ENCODE peak calls at places on chromosome 16, in six cellular contexts. J is uterus, N is Peyer's patch, X is endothelial cell of umbilical vein, F is heart left ventricle, S is lower leg skin. W is an unnamed sample.

GRCh38 chr16:85983064-85983463 is 84.1 kb downstream of the IRF8 start:
- DNase-seq in J (no peak), N (no peak), X (no peak), F (no peak), S (no peak), W (no peak)

GRCh38 chr16:85696761-85697160 is 8.0 kb upstream of the GINS2 start:
- DNase-seq in J (no peak), N (no peak), X (no peak), F (no peak), S (no peak), W (no peak)

GRCh38 chr16:56667581-56668571 is at the start of gene MT1G:
- DNase-seq in J (no peak), N (no peak), X (no peak), F (peak), S (no peak), W (no peak)

GRCh38 chr16:54460254-54460860 is 173.8 kb upstream of the IRX3 start:
- DNase-seq in J (no peak), N (no peak), X (no peak), F (no peak), S (no peak), W (no peak)

GRCh38 chr16:75099738-75100615 is 16.6 kb downstream of the LDHD start:
- DNase-seq in J (no peak), N (peak), X (peak), F (peak), S (no peak), W (peak)

GRCh38 chr16:84281077-84281476 is 13.6 kb upstream of the WFDC1 start:
- DNase-seq in J (no peak), N (no peak), X (no peak), F (no peak), S (no peak), W (no peak)

GRCh38 chr16:47234-47633 is 6.2 kb downstream of the POLR3K start:
- DNase-seq in J (no peak), N (no peak), X (no peak), F (no peak), S (no peak), W (no peak)

GRCh38 chr16:13143551-13143950 is 242.2 kb downstream of the SHISA9 start:
- DNase-seq in J (no peak), N (no peak), X (no peak), F (no peak), S (no peak), W (no peak)

GRCh38 chr16:47732122-47732805 is 271.1 kb downstream of the PHKB start:
- DNase-seq in J (no peak), N (no peak), X (peak), F (no peak), S (no peak), W (peak)

GRCh38 chr16:11585460-11586374 is 1.0 kb downstream of the LITAF start:
- DNase-seq in J (no peak), N (peak), X (no peak), F (no peak), S (no peak), W (no peak)

GRCh38 chr16:54178491-54178976 is 108.1 kb downstream of the IRX3 start:
- DNase-seq in J (no peak), N (no peak), X (no peak), F (no peak), S (no peak), W (no peak)

GRCh38 chr16:75320435-75320834 is 69.0 kb upstream of the BCAR1 start:
- DNase-seq in J (no peak), N (no peak), X (no peak), F (no peak), S (no peak), W (no peak)

GRCh38 chr16:69310479-69311114 is 553 bp upstream of the VPS4A start:
- DNase-seq in J (no peak), N (no peak), X (no peak), F (no peak), S (no peak), W (no peak)

GRCh38 chr16:69309316-69309715 is 1.8 kb upstream of the VPS4A start:
- DNase-seq in J (no peak), N (no peak), X (peak), F (no peak), S (no peak), W (no peak)

GRCh38 chr16:69311533-69312388 is 611 bp downstream of the VPS4A start:
- DNase-seq in J (no peak), N (peak), X (no peak), F (no peak), S (no peak), W (peak)

GRCh38 chr16:69313469-69313868 is 2.3 kb downstream of the VPS4A start:
- DNase-seq in J (no peak), N (no peak), X (no peak), F (no peak), S (no peak), W (no peak)

DNA sequence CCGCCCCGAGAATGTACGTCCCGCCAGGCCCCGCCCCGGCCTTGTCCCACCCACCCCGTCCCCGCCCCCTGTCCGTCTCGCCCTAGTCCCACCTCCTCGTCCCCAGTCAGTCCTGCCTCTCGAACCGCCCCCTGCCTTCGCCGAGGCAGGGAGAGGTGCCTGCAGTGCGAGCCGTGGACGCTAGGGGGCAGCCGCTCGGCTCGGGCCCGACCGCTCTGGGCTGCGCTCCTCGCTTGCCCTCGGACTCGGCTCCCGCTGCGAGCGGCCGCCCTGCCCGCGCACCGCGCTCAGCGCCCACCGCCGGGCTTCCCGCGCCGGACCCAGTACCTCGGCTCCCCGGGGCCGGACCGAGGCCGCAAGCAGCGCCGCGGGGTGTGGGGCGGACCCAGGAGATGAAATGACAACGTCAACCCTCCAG is at the start of gene VPS4A:
- DNase-seq in J (peak), N (peak), X (peak), F (peak), S (peak), W (peak)
- TF ChIP-seq POLR2A in J (no peak), N (peak), X (peak), F (no peak), S (no peak), W (peak)

GRCh38 chr16:1981972-1982574 is 804 bp upstream of the NOXO1 start:
- DNase-seq in J (no peak), N (no peak), X (no peak), F (no peak), S (no peak), W (peak)

GRCh38 chr16:1983544-1984346 is at the start of gene GFER:
- DNase-seq in J (peak), N (peak), X (peak), F (peak), S (peak), W (peak)

GRCh38 chr16:1981398-1981836 is at the start of gene NOXO1:
- DNase-seq in J (no peak), N (no peak), X (no peak), F (no peak), S (no peak), W (no peak)

GRCh38 chr16:1984347-1985225 is 593 bp downstream of the GFER start:
- DNase-seq in J (no peak), N (peak), X (no peak), F (no peak), S (no peak), W (peak)

DNA sequence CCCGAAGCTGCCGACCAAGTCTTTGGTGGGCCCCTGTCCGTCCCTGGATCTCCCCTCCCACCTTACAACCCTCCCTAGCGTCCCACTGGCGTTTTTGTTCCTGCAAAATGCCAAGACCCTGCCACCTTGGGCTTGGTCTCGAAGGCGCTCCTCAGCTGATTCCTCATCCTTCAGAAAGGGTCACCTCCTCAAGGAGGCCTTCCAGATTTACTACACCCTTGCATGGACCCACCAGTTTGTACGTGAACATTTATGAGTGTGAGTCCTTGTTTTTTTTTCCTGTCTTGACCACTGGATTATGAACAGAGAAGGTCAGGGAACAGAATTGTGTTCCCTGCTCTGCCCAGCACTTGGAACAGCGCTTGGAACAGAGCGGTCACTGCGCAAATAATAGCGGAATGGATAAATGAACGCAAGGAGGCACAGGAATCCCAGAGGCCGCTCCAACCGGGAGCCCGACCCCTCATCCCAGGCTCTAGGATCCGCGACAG is 895 bp upstream of the GFER start:
- DNase-seq in J (no peak), N (no peak), X (no peak), F (no peak), S (no peak), W (no peak)
- TF ChIP-seq POLR2A in J (no peak), N (no peak), X (no peak), F (no peak), S (no peak), W (no peak)

GRCh38 chr16:4612977-4613635 is 1.6 kb downstream of the UBALD1 start:
- DNase-seq in J (no peak), N (no peak), X (no peak), F (no peak), S (no peak), W (no peak)

GRCh38 chr16:4613636-4614570 is 785 bp downstream of the UBALD1 start:
- DNase-seq in J (no peak), N (no peak), X (peak), F (peak), S (no peak), W (peak)

GRCh38 chr16:4616047-4616811 is 1.5 kb upstream of the UBALD1 start:
- DNase-seq in J (peak), N (peak), X (peak), F (peak), S (peak), W (peak)

GRCh38 chr16:4615389-4616046 is 830 bp upstream of the UBALD1 start:
- DNase-seq in J (peak), N (no peak), X (no peak), F (peak), S (no peak), W (no peak)

GRCh38 chr16:4614571-4615388 is at the start of gene UBALD1:
- DNase-seq in J (peak), N (peak), X (peak), F (peak), S (peak), W (peak)
- TF ChIP-seq POLR2A in J (peak), N (peak), X (peak), F (peak), S (no peak), W (peak)

GRCh38 chr16:1322407-1322806 is 11.0 kb upstream of the BAIAP3 start:
- DNase-seq in J (no peak), N (no peak), X (no peak), F (no peak), S (no peak), W (no peak)

GRCh38 chr16:1318268-1318545 is 8.8 kb downstream of the UBE2I start:
- DNase-seq in J (no peak), N (no peak), X (no peak), F (no peak), S (no peak), W (no peak)

GRCh38 chr16:1319041-1319440 is 9.6 kb downstream of the UBE2I start:
- DNase-seq in J (no peak), N (no peak), X (no peak), F (no peak), S (no peak), W (no peak)

GRCh38 chr16:1323296-1324239 is 9.9 kb upstream of the BAIAP3 start:
- DNase-seq in J (no peak), N (no peak), X (no peak), F (no peak), S (no peak), W (no peak)

GRCh38 chr16:1320658-1321240 is 11.3 kb downstream of the UBE2I start:
- DNase-seq in J (no peak), N (no peak), X (no peak), F (no peak), S (no peak), W (no peak)
- TF ChIP-seq POLR2A in J (no peak), N (no peak), X (no peak), F (no peak), S (no peak), W (no peak)

GRCh38 chr16:88856828-88857727 is at the start of the genes GALNS and TRAPPC2L:
- DNase-seq in J (peak), N (peak), X (peak), F (peak), S (peak), W (peak)
- TF ChIP-seq POLR2A in J (peak), N (peak), X (peak), F (no peak), S (no peak), W (peak)

GRCh38 chr16:89121691-89122321 is 28.2 kb downstream of the ACSF3 start:
- DNase-seq in J (no peak), N (no peak), X (no peak), F (no peak), S (no peak), W (no peak)
- TF ChIP-seq POLR2A in J (no peak), N (no peak), X (no peak), F (no peak), S (no peak), W (no peak)

GRCh38 chr16:71930013-71930563 is 34.8 kb downstream of the IST1 start:
- DNase-seq in J (no peak), N (no peak), X (no peak), F (no peak), S (no peak), W (no peak)

GRCh38 chr16:71933913-71934696 is 38.8 kb downstream of the IST1 start:
- DNase-seq in J (no peak), N (no peak), X (no peak), F (no peak), S (no peak), W (peak)

GRCh38 chr16:71933017-71933416 is 37.7 kb downstream of the IST1 start:
- DNase-seq in J (no peak), N (no peak), X (no peak), F (no peak), S (no peak), W (no peak)

GRCh38 chr16:71930993-71931392 is 35.7 kb downstream of the IST1 start:
- DNase-seq in J (no peak), N (no peak), X (no peak), F (no peak), S (no peak), W (no peak)

GRCh38 chr16:71931599-71931998 is 36.3 kb downstream of the IST1 start:
- DNase-seq in J (no peak), N (no peak), X (no peak), F (no peak), S (no peak), W (no peak)
- TF ChIP-seq POLR2A in J (no peak), N (no peak), X (no peak), F (no peak), S (no peak), W (no peak)

DNA sequence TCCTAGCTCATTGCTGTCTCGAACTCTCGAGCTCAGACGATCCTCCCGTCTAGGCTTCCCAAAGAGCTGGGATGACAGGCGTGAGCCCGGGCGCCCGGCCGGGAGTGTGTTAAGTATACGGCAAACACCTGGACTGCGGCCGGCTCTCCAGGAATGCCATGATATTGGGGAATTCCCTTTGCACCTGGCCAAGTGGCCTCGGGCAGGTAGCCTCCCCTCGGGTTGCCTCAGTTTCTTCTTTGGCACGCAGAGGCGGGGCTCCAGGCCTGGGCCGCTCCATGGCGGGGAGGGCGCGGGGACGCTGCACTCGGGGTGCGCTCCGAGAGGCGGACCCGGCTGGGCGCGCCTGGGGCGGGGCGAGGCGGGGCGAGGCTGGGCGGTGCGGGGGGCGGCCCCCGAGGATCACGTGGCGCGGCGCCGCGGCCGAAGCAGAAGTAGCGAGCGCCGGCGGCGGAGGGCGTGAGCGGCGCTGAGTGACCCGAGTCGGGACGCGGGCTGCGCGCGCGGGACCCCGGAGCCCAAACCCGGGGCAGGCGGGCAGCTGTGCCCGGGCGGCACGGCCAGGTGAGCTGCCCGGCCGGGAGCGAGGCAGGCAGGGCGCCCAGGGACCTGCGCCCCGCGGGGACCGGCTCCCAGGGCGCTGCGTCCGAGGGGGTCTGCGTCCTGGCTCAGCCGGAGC is at the start of gene PLCG2:
- DNase-seq in J (peak), N (peak), X (peak), F (peak), S (peak), W (peak)
- TF ChIP-seq POLR2A in J (peak), N (peak), X (no peak), F (no peak), S (no peak), W (peak)

GRCh38 chr16:79082955-79083354 is 517.6 kb downstream of the MAF start:
- DNase-seq in J (no peak), N (no peak), X (no peak), F (no peak), S (no peak), W (no peak)
- TF ChIP-seq POLR2A in J (no peak), N (no peak), X (no peak), F (no peak), S (no peak), W (no peak)